ENCODE peak calls at places on chromosomes 16 and 17, in seven cellular contexts. One of them, this sample, is unnamed.

GRCh38 chr17:13346081-13346533 is 255.6 kb downstream of the HS3ST3A1 start:
- DNase-seq in EL: peak
- DNase-seq in H7: peak
- DNase-seq in activated CD4-positive, alpha-beta T cell treated with anti-CD3 and anti-CD28 coated beads for 1 hour: no peak
- DNase-seq in heart left ventricle: no peak
- DNase-seq in neural crest cell: no peak
- DNase-seq in RWPE1: peak
- DNase-seq in this sample: peak

GRCh38 chr17:69975808-69976207 is 99.2 kb upstream of the KCNJ16 start:
- DNase-seq in EL: no peak
- DNase-seq in H7: no peak
- DNase-seq in activated CD4-positive, alpha-beta T cell treated with anti-CD3 and anti-CD28 coated beads for 1 hour: no peak
- DNase-seq in heart left ventricle: no peak
- DNase-seq in neural crest cell: no peak
- DNase-seq in RWPE1: no peak
- DNase-seq in this sample: no peak

GRCh38 chr17:83161298-83162034 is 82.1 kb downstream of the METRNL start:
- DNase-seq in EL: peak
- DNase-seq in H7: no peak
- DNase-seq in activated CD4-positive, alpha-beta T cell treated with anti-CD3 and anti-CD28 coated beads for 1 hour: no peak
- DNase-seq in heart left ventricle: peak
- DNase-seq in neural crest cell: no peak
- DNase-seq in RWPE1: no peak
- DNase-seq in this sample: peak

GRCh38 chr17:78223765-78224164 is 7.7 kb upstream of the TMEM235 start:
- DNase-seq in EL: no peak
- DNase-seq in H7: no peak
- DNase-seq in activated CD4-positive, alpha-beta T cell treated with anti-CD3 and anti-CD28 coated beads for 1 hour: no peak
- DNase-seq in heart left ventricle: no peak
- DNase-seq in neural crest cell: no peak
- DNase-seq in RWPE1: no peak
- DNase-seq in this sample: no peak

GRCh38 chr17:76871668-76872067 is 3.5 kb downstream of the MGAT5B start:
- DNase-seq in EL: peak
- DNase-seq in H7: peak
- DNase-seq in activated CD4-positive, alpha-beta T cell treated with anti-CD3 and anti-CD28 coated beads for 1 hour: no peak
- DNase-seq in heart left ventricle: no peak
- DNase-seq in neural crest cell: no peak
- DNase-seq in RWPE1: no peak
- DNase-seq in this sample: no peak

GRCh38 chr16:6524501-6524900 is 808.1 kb upstream of the RBFOX1 start:
- DNase-seq in EL: no peak
- DNase-seq in H7: no peak
- DNase-seq in activated CD4-positive, alpha-beta T cell treated with anti-CD3 and anti-CD28 coated beads for 1 hour: no peak
- DNase-seq in heart left ventricle: no peak
- DNase-seq in neural crest cell: no peak
- DNase-seq in RWPE1: no peak
- DNase-seq in this sample: no peak

GRCh38 chr17:4710693-4711634 is 532 bp downstream of the ARRB2 start:
- DNase-seq in EL: peak
- DNase-seq in H7: no peak
- DNase-seq in activated CD4-positive, alpha-beta T cell treated with anti-CD3 and anti-CD28 coated beads for 1 hour: peak
- DNase-seq in heart left ventricle: no peak
- DNase-seq in neural crest cell: no peak
- DNase-seq in RWPE1: no peak
- DNase-seq in this sample: no peak

GRCh38 chr16:2710711-2711231 is 9.3 kb downstream of the PRSS27 start:
- DNase-seq in EL: no peak
- DNase-seq in H7: no peak
- DNase-seq in activated CD4-positive, alpha-beta T cell treated with anti-CD3 and anti-CD28 coated beads for 1 hour: no peak
- DNase-seq in heart left ventricle: no peak
- DNase-seq in neural crest cell: no peak
- DNase-seq in RWPE1: no peak
- DNase-seq in this sample: no peak

GRCh38 chr17:50681260-50682200 is 26.2 kb downstream of the ANKRD40 start:
- DNase-seq in EL: peak
- DNase-seq in H7: peak
- DNase-seq in activated CD4-positive, alpha-beta T cell treated with anti-CD3 and anti-CD28 coated beads for 1 hour: no peak
- DNase-seq in heart left ventricle: peak
- DNase-seq in neural crest cell: peak
- DNase-seq in RWPE1: peak
- DNase-seq in this sample: peak

GRCh38 chr17:17447264-17447663 is 29.5 kb upstream of the MED9 start:
- DNase-seq in EL: no peak
- DNase-seq in H7: no peak
- DNase-seq in activated CD4-positive, alpha-beta T cell treated with anti-CD3 and anti-CD28 coated beads for 1 hour: no peak
- DNase-seq in heart left ventricle: no peak
- DNase-seq in neural crest cell: no peak
- DNase-seq in RWPE1: no peak
- DNase-seq in this sample: no peak

GRCh38 chr16:70576431-70577255 is 53.0 kb downstream of the SF3B3 start:
- DNase-seq in EL: peak
- DNase-seq in H7: no peak
- DNase-seq in activated CD4-positive, alpha-beta T cell treated with anti-CD3 and anti-CD28 coated beads for 1 hour: no peak
- DNase-seq in heart left ventricle: no peak
- DNase-seq in neural crest cell: no peak
- DNase-seq in RWPE1: peak
- DNase-seq in this sample: peak

GRCh38 chr16:10581507-10581906 is 1.1 kb upstream of the EMP2 start:
- DNase-seq in EL: no peak
- DNase-seq in H7: no peak
- DNase-seq in activated CD4-positive, alpha-beta T cell treated with anti-CD3 and anti-CD28 coated beads for 1 hour: no peak
- DNase-seq in heart left ventricle: no peak
- DNase-seq in neural crest cell: no peak
- DNase-seq in RWPE1: no peak
- DNase-seq in this sample: no peak

GRCh38 chr17:1040216-1040600 is 43.3 kb downstream of the TIMM22 start:
- DNase-seq in EL: no peak
- DNase-seq in H7: no peak
- DNase-seq in activated CD4-positive, alpha-beta T cell treated with anti-CD3 and anti-CD28 coated beads for 1 hour: no peak
- DNase-seq in heart left ventricle: peak
- DNase-seq in neural crest cell: peak
- DNase-seq in RWPE1: no peak
- DNase-seq in this sample: no peak

GRCh38 chr16:50955311-50955710 is 195.8 kb downstream of the SALL1 start:
- DNase-seq in EL: no peak
- DNase-seq in H7: no peak
- DNase-seq in activated CD4-positive, alpha-beta T cell treated with anti-CD3 and anti-CD28 coated beads for 1 hour: no peak
- DNase-seq in heart left ventricle: no peak
- DNase-seq in neural crest cell: no peak
- DNase-seq in RWPE1: no peak
- DNase-seq in this sample: no peak

GRCh38 chr17:66920965-66921364 is 43.5 kb upstream of the CACNG4 start:
- DNase-seq in EL: no peak
- DNase-seq in H7: no peak
- DNase-seq in activated CD4-positive, alpha-beta T cell treated with anti-CD3 and anti-CD28 coated beads for 1 hour: no peak
- DNase-seq in heart left ventricle: no peak
- DNase-seq in neural crest cell: no peak
- DNase-seq in RWPE1: no peak
- DNase-seq in this sample: peak

GRCh38 chr17:74160656-74161500 is 42.6 kb upstream of the RPL38 start:
- DNase-seq in EL: no peak
- DNase-seq in H7: no peak
- DNase-seq in activated CD4-positive, alpha-beta T cell treated with anti-CD3 and anti-CD28 coated beads for 1 hour: no peak
- DNase-seq in heart left ventricle: peak
- DNase-seq in neural crest cell: no peak
- DNase-seq in RWPE1: no peak
- DNase-seq in this sample: no peak

GRCh38 chr17:66583112-66583748 is 251.7 kb upstream of the CACNG5 start:
- DNase-seq in EL: no peak
- DNase-seq in H7: no peak
- DNase-seq in activated CD4-positive, alpha-beta T cell treated with anti-CD3 and anti-CD28 coated beads for 1 hour: no peak
- DNase-seq in heart left ventricle: no peak
- DNase-seq in neural crest cell: no peak
- DNase-seq in RWPE1: no peak
- DNase-seq in this sample: no peak

GRCh38 chr17:19750020-19750572 is 2.0 kb upstream of the ALDH3A1 start:
- DNase-seq in EL: no peak
- DNase-seq in H7: no peak
- DNase-seq in activated CD4-positive, alpha-beta T cell treated with anti-CD3 and anti-CD28 coated beads for 1 hour: no peak
- DNase-seq in heart left ventricle: no peak
- DNase-seq in neural crest cell: no peak
- DNase-seq in RWPE1: no peak
- DNase-seq in this sample: no peak

GRCh38 chr16:85441189-85441889 is 171.8 kb upstream of the GSE1 start:
- DNase-seq in EL: no peak
- DNase-seq in H7: peak
- DNase-seq in activated CD4-positive, alpha-beta T cell treated with anti-CD3 and anti-CD28 coated beads for 1 hour: no peak
- DNase-seq in heart left ventricle: no peak
- DNase-seq in neural crest cell: no peak
- DNase-seq in RWPE1: no peak
- DNase-seq in this sample: no peak

GRCh38 chr17:4407851-4408250 is 25.9 kb upstream of the SPNS3 start:
- DNase-seq in EL: no peak
- DNase-seq in H7: no peak
- DNase-seq in activated CD4-positive, alpha-beta T cell treated with anti-CD3 and anti-CD28 coated beads for 1 hour: no peak
- DNase-seq in heart left ventricle: no peak
- DNase-seq in neural crest cell: no peak
- DNase-seq in RWPE1: no peak
- DNase-seq in this sample: no peak